ENCODE peak calls at places on chromosomes 12 and 14, in four cellular contexts. X, D, R and P are unnamed samples.

GRCh38 chr14:51283402-51283825 is 43.4 kb downstream of the TMX1 start:
- DNase-seq in D (no peak), X (peak), R (peak), P (no peak)

GRCh38 chr14:90427848-90428426 is 31.1 kb downstream of the CALM1 start:
- DNase-seq in R (no peak), X (no peak), D (no peak), P (no peak)

GRCh38 chr12:75623631-75624118 is 112.3 kb upstream of the KRR1 start:
- DNase-seq in R (peak), X (peak), D (peak), P (no peak)

GRCh38 chr14:55864890-55865655 is 253.1 kb upstream of the PELI2 start:
- DNase-seq in R (no peak), D (peak), X (no peak), P (no peak)

GRCh38 chr14:56294125-56294524 is 175.9 kb downstream of the PELI2 start:
- DNase-seq in R (no peak), X (no peak), D (peak), P (no peak)

GRCh38 chr12:75634244-75635222 is 123.1 kb upstream of the KRR1 start:
- DNase-seq in R (peak), X (peak), D (no peak), P (no peak)

GRCh38 chr12:113194971-113195391 is 9.5 kb downstream of the RITA1 start:
- DNase-seq in R (peak), D (no peak), X (peak), P (no peak)

GRCh38 chr12:119775246-119775895 is 101.7 kb downstream of the CIT start:
- DNase-seq in D (no peak), X (no peak), R (no peak), P (no peak)

GRCh38 chr14:26199599-26200370 is 398.0 kb downstream of the NOVA1 start:
- DNase-seq in R (peak), D (no peak), X (peak), P (no peak)

GRCh38 chr12:7995266-7995963 is 37.1 kb upstream of the FOXJ2 start:
- DNase-seq in R (peak), X (peak), D (peak), P (peak)

GRCh38 chr12:6224550-6224949 is 24.4 kb downstream of the CD9 start:
- DNase-seq in R (peak), X (peak), D (no peak), P (no peak)

GRCh38 chr12:130161261-130162231 is 718 bp upstream of the FZD10 start:
- DNase-seq in X (peak), D (peak), R (peak), P (peak)

GRCh38 chr14:52067873-52068740 is 752 bp downstream of the NID2 start:
- DNase-seq in R (no peak), X (peak), D (peak), P (peak)

GRCh38 chr14:102829106-102829505 is 51.9 kb downstream of the TRAF3 start:
- DNase-seq in R (peak), D (no peak), X (peak), P (no peak)

GRCh38 chr12:51240971-51241370 is 2.3 kb downstream of the DAZAP2 start:
- DNase-seq in D (no peak), X (no peak), R (no peak), P (no peak)

GRCh38 chr12:1614360-1614759 is 14.7 kb upstream of the WNT5B start:
- DNase-seq in R (no peak), X (no peak), D (no peak), P (no peak)

GRCh38 chr12:6959376-6960290 is 8.5 kb downstream of the PTPN6 start:
- DNase-seq in X (no peak), R (no peak), D (no peak), P (no peak)

GRCh38 chr12:121511931-121512330 is 68.9 kb downstream of the KDM2B start:
- DNase-seq in X (no peak), D (no peak), R (no peak), P (no peak)

GRCh38 chr12:108693186-108693585 is 38.1 kb downstream of the CORO1C start:
- DNase-seq in R (no peak), X (no peak), D (no peak), P (no peak)

GRCh38 chr12:14256139-14256538 is 109.3 kb upstream of the ATF7IP start:
- DNase-seq in D (no peak), R (peak), X (peak), P (no peak)

GRCh38 chr12:31431721-31432120 is 105.8 kb upstream of the SINHCAF start:
- DNase-seq in D (no peak), R (no peak), X (peak), P (no peak)

GRCh38 chr14:91419044-91419397 is 1.4 kb upstream of the CCDC88C start:
- DNase-seq in R (no peak), X (no peak), D (no peak), P (no peak)

GRCh38 chr14:56703947-56704346 is 106.3 kb downstream of the OTX2 start:
- DNase-seq in X (no peak), R (no peak), D (peak), P (no peak)

GRCh38 chr14:50619569-50620141 is 48.5 kb downstream of the SAV1 start:
- DNase-seq in R (peak), D (no peak), X (peak), P (no peak)

GRCh38 chr14:31582286-31582691 is 21.1 kb downstream of the NUBPL start:
- DNase-seq in X (peak), D (no peak), R (peak), P (no peak)

GRCh38 chr14:51131516-51131915 is 36.6 kb upstream of the TRIM9 start:
- DNase-seq in R (no peak), D (no peak), X (no peak), P (no peak)

GRCh38 chr12:58818546-58818945 is 101.8 kb downstream of the LRIG3 start:
- DNase-seq in D (no peak), R (peak), X (no peak), P (no peak)

GRCh38 chr14:74698471-74698870 is 14.4 kb downstream of the AREL1 start:
- DNase-seq in D (no peak), R (no peak), X (no peak), P (no peak)

GRCh38 chr12:27382126-27382795 is 49.6 kb downstream of the BMAL2 start:
- DNase-seq in X (no peak), R (peak), D (no peak), P (no peak)

GRCh38 chr14:103372552-103373304 is 12.5 kb upstream of the MARK3 start:
- DNase-seq in R (peak), X (peak), D (no peak), P (no peak)

GRCh38 chr14:99476864-99477263 is 3.8 kb downstream of the SETD3 start:
- DNase-seq in D (no peak), R (no peak), X (peak), P (no peak)

GRCh38 chr14:99472937-99473336 is 7.7 kb downstream of the SETD3 start:
- DNase-seq in R (no peak), X (no peak), D (no peak), P (no peak)

GRCh38 chr14:99475660-99476059 is 5.0 kb downstream of the SETD3 start:
- DNase-seq in X (peak), D (no peak), R (no peak), P (no peak)

GRCh38 chr14:99478133-99478532 is 2.5 kb downstream of the SETD3 start:
- DNase-seq in D (no peak), X (no peak), R (no peak), P (no peak)

DNA sequence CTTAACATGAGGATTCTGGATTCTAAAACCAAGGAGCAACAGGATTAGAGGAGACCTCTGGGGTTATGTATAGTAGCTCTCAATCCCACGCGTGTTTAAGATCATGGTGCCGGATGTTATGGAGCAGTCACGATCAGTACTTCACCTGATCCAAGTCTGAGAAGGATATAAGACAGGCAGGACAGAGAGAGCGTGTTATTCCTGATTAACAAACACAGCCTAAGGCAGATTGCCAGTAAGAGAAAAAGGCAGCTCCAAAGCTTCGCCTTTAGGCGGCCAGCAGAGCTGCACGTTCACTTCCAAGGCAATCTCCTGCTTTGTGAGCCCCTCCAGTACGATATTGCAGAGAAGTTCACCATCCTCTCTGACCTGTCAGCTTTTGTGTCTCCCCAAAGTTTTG is 5.5 kb downstream of the SETD3 start:
- DNase-seq in D (no peak), X (peak), R (peak), P (no peak)
- TF ChIP-seq CTCF in D (no peak), X (peak), R (peak), P (no peak)

GRCh38 chr12:46908236-46908935 is 82.6 kb upstream of the SLC38A4 start:
- DNase-seq in X (peak), D (no peak), R (peak), P (no peak)
- TF ChIP-seq CTCF in X (no peak), D (no peak), R (no peak), P (no peak)

GRCh38 chr14:53399057-53399456 is 245.9 kb upstream of the DDHD1 start:
- DNase-seq in D (peak), R (peak), X (peak), P (peak)
- TF ChIP-seq CTCF in D (no peak), R (peak), X (no peak), P (peak)

DNA sequence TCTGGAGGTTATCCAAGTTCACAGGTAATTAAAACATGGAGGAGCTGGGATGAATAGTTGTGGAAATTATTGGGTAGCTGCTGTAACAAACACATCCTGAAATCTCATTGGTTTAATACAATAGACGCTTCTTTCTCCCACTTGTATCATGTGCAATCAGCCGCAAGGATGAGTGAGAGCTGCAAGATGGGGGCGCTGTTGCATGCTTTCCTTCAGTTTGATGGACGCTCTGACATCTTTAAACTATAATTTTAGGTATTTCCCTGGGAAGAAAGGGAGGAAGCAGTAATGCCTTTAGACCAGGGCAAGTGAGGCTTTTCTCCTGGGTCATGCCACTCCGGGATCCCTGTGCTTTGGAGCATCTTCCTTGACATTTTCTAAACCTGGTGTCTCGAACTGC is 178.7 kb downstream of the PAWR start:
- DNase-seq in R (no peak), D (peak), X (no peak), P (no peak)
- TF ChIP-seq CTCF in R (no peak), D (peak), X (no peak), P (peak)

GRCh38 chr12:123269395-123269892 is 2.2 kb downstream of the CDK2AP1 start:
- DNase-seq in X (peak), R (peak), D (peak), P (peak)

GRCh38 chr12:123269980-123270379 is 1.7 kb downstream of the CDK2AP1 start:
- DNase-seq in R (no peak), D (no peak), X (no peak), P (peak)

GRCh38 chr12:123271182-123271491 is 519 bp downstream of the CDK2AP1 start:
- DNase-seq in X (peak), D (peak), R (peak), P (peak)

GRCh38 chr12:123268850-123269249 is 2.8 kb downstream of the CDK2AP1 start:
- DNase-seq in D (no peak), X (no peak), R (no peak), P (no peak)

GRCh38 chr12:123270380-123271181 is 1.1 kb downstream of the CDK2AP1 start:
- DNase-seq in R (no peak), X (peak), D (no peak), P (peak)
- TF ChIP-seq CTCF in R (no peak), X (no peak), D (no peak), P (no peak)

GRCh38 chr12:77928078-77928477 is 97.4 kb downstream of the NAV3 start:
- DNase-seq in R (no peak), X (no peak), D (no peak), P (no peak)

DNA sequence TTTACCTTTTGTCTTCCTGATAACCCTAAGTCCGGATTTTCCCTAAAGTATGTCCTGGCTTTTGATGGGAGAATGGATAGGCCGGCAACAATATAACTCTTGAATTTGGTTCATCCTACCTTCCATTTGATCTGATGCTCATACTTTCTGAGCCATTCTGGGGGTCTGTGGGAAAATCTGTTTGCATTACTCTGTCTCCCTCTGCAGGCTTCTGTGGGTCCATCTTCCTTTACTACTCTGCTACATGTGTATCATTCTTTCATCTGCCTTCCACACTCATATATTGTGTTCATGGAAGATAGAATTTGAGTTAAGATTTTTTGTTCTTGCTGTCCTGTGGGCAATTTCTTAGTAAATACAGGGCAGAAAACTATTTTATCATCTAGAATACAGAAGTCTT is 101.5 kb downstream of the NAV3 start:
- DNase-seq in R (no peak), D (no peak), X (no peak), P (no peak)
- TF ChIP-seq CTCF in R (peak), D (peak), X (peak), P (no peak)